ENCODE peak calls at places on chromosomes 11 and 22, in six cellular contexts. F, G, D, T, K and J are unnamed samples.

GRCh38 chr11:11400635-11401232 is 47.7 kb upstream of the CSNK2A3 start:
- DNase-seq in T (no peak), K (no peak), D (peak; percentile 72), G (no peak), F (no peak), J (no peak)

GRCh38 chr11:43542734-43543133 is 137.8 kb upstream of the HSD17B12 start:
- DNase-seq in D (no peak), G (no peak), K (no peak), F (no peak), T (no peak), J (no peak)

GRCh38 chr11:100994966-100995365 is 134.6 kb downstream of the PGR start:
- DNase-seq in T (no peak), F (no peak), K (no peak), D (no peak), G (peak; percentile 23), J (no peak)

GRCh38 chr11:120272303-120272702 is 32.4 kb downstream of the POU2F3 start:
- DNase-seq in D (no peak), K (no peak), T (no peak), G (peak; percentile 49), F (no peak), J (no peak)

GRCh38 chr22:46581580-46582244 is 38.5 kb upstream of the GRAMD4 start:
- DNase-seq in D (no peak), G (no peak), K (no peak), T (no peak), F (peak; percentile 71), J (no peak)

GRCh38 chr11:10651579-10652361 is 41.8 kb downstream of the IRAG1 start:
- DNase-seq in F (peak; percentile 80), D (no peak), T (no peak), G (peak; percentile 41), K (no peak), J (no peak)

GRCh38 chr11:75241906-75242644 is 1.5 kb downstream of the TPBGL start:
- DNase-seq in D (no peak), K (no peak), G (no peak), T (no peak), F (no peak), J (no peak)

GRCh38 chr11:69708731-69709401 is 5.0 kb upstream of the FGF19 start:
- DNase-seq in D (peak; percentile 67), F (no peak), T (no peak), K (no peak), G (no peak), J (no peak)

GRCh38 chr11:3163241-3163981 is 1.7 kb downstream of the OSBPL5 start:
- DNase-seq in G (no peak), D (peak; percentile 58), F (peak; percentile 65), T (no peak), K (no peak), J (no peak)

GRCh38 chr11:72014761-72015320 is 16.1 kb downstream of the IL18BP start:
- DNase-seq in K (no peak), G (no peak), F (no peak), T (no peak), D (no peak), J (no peak)

GRCh38 chr11:10693509-10694071 is at the start of gene IRAG1:
- DNase-seq in D (peak; percentile 15), F (peak; percentile 93), K (no peak), G (peak; percentile 72), T (no peak), J (no peak)

GRCh38 chr22:32940736-32941135 is 117.4 kb downstream of the SYN3 start:
- DNase-seq in F (no peak), T (no peak), K (no peak), D (no peak), G (no peak), J (no peak)

GRCh38 chr11:72684236-72684912 is 10.2 kb upstream of the PDE2A start:
- DNase-seq in K (no peak), D (peak; percentile 88), G (peak; percentile 58), F (peak; percentile 84), T (no peak), J (no peak)

GRCh38 chr11:1519028-1519736 is 32.6 kb upstream of the MOB2 start:
- DNase-seq in G (no peak), D (no peak), K (no peak), T (no peak), F (peak; percentile 41), J (no peak)

GRCh38 chr11:8732276-8732675 is 49.7 kb downstream of the RPL27A start:
- DNase-seq in G (no peak), T (peak; percentile 48), K (no peak), F (no peak), D (no peak), J (no peak)

GRCh38 chr11:72609451-72609850 is 64.8 kb downstream of the PDE2A start:
- DNase-seq in F (no peak), G (no peak), D (no peak), T (no peak), K (no peak), J (no peak)

GRCh38 chr22:25546751-25547150 is 17.7 kb upstream of the GRK3 start:
- DNase-seq in F (no peak), D (peak; percentile 46), T (no peak), G (peak; percentile 35), K (no peak), J (no peak)

GRCh38 chr11:118912742-118913410 is 12.8 kb downstream of the BCL9L start:
- DNase-seq in D (peak; percentile 73), G (peak; percentile 31), T (peak; percentile 43), K (no peak), F (peak; percentile 75), J (no peak)

GRCh38 chr11:79314906-79315689 is 125.7 kb downstream of the TENM4 start:
- DNase-seq in T (no peak), F (no peak), G (peak; percentile 27), D (peak; percentile 70), K (peak; percentile 37), J (no peak)

GRCh38 chr11:69370984-69371709 is 77.2 kb downstream of the MYEOV start:
- DNase-seq in D (no peak), G (no peak), K (no peak), T (no peak), F (no peak), J (no peak)

GRCh38 chr11:112215621-112216020 is 10.6 kb upstream of the PTS start:
- DNase-seq in G (no peak), F (no peak), D (no peak), T (no peak), K (no peak), J (no peak)

GRCh38 chr11:75276696-75277095 is 36.1 kb downstream of the TPBGL start:
- DNase-seq in K (no peak), F (peak; percentile 48), D (no peak), T (no peak), G (no peak), J (no peak)

GRCh38 chr11:77308838-77309237 is 7.4 kb upstream of the GDPD4 start:
- DNase-seq in G (no peak), D (no peak), T (no peak), K (no peak), F (no peak), J (no peak)

GRCh38 chr11:3605721-3606324 is 36.0 kb downstream of the ART5 start:
- DNase-seq in D (no peak), K (no peak), T (no peak), G (no peak), F (no peak), J (no peak)

GRCh38 chr11:34644669-34645406 is 23.9 kb downstream of the EHF start:
- DNase-seq in G (peak; percentile 90), K (no peak), T (no peak), D (peak; percentile 18), F (no peak), J (no peak)

GRCh38 chr22:50247748-50248147 is 2.9 kb upstream of the TUBGCP6 start:
- DNase-seq in F (peak; percentile 84), K (no peak), T (no peak), D (peak; percentile 96), G (peak; percentile 67), J (no peak)

GRCh38 chr11:11263238-11264030 is 89.6 kb downstream of the CSNK2A3 start:
- DNase-seq in T (no peak), K (no peak), F (no peak), G (peak; percentile 11), D (peak; percentile 56), J (peak; percentile 26)

GRCh38 chr11:99098751-99099150 is 78.0 kb downstream of the CNTN5 start:
- DNase-seq in G (no peak), T (peak; percentile 20), F (no peak), K (no peak), D (no peak), J (no peak)

GRCh38 chr11:67420646-67421420 is 5.4 kb downstream of the CARNS1 start:
- DNase-seq in F (peak; percentile 99), G (peak; percentile 84), K (peak; percentile 93), T (no peak), D (peak; percentile 97), J (peak; percentile 37)
- H3K27ac ChIP-seq in F (peak overlapping the region; percentile 95), G (peak overlapping the region; percentile 27), K (no peak overlapping the region), T (no peak overlapping the region), D (peak overlapping the region; percentile 51), J (peak overlapping the region; percentile 71)

GRCh38 chr11:33248416-33248957 is 8.7 kb upstream of the HIPK3 start:
- DNase-seq in F (no peak), D (no peak), K (no peak), T (no peak), G (peak; percentile 89), J (no peak)
- H3K9ac ChIP-seq in F (no peak overlapping the region), D (no peak overlapping the region), K (no peak overlapping the region), T (no peak overlapping the region), G (no peak overlapping the region), J (no peak overlapping the region)

DNA sequence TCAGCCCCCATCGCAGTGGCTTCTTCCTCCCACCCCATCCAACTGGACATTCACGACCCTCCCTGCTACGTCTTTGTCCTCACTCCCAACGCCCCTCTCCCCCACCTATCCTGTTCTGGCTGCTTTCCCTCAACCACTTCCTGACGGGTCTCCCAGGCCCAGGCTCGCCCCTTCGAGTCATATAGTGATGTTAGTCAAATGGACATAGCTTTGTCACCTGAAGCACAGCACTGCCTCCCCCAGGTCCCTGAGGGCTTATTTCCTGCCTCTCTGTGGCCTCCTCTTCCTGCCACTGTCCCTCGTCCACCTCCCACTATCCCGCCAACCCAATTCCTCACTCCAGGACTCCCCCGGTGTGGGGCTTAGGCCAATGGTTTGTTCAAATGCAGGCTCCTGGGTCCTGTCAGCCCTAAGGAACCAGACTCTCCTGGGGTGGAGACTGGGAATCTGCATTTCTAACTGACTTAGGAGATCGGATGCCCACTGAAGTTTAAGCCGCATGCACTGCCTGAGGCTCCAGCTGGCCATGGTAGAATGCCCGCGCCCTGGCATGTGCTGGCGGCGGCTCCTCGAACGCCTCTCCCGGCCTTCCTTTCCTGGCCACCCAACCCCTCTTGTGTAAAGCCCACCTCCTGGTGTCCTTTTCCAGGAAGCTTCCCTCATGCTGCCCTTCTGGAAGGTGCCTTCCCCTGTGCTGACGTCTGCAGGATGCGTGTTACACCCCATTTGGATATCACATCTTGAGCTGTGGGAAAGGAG is 18.3 kb downstream of the SUN2 start:
- DNase-seq in G (no peak), F (peak; percentile 46), K (no peak), T (no peak), D (no peak), J (no peak)
- H3K27ac ChIP-seq in G (no peak overlapping the region), F (no peak overlapping the region), K (no peak overlapping the region), T (no peak overlapping the region), D (no peak overlapping the region), J (no peak overlapping the region)

GRCh38 chr11:47950396-47950795 is 30.0 kb upstream of the PTPRJ start:
- DNase-seq in G (peak; percentile 38), F (no peak), T (peak; percentile 11), K (no peak), D (no peak), J (peak; percentile 28)
- H3K9ac ChIP-seq in G (no peak overlapping the region), F (no peak overlapping the region), T (no peak overlapping the region), K (no peak overlapping the region), D (no peak overlapping the region), J (no peak overlapping the region)

GRCh38 chr11:110890995-110891394 is 178.8 kb upstream of the ARHGAP20 start:
- DNase-seq in D (no peak), F (no peak), T (no peak), K (no peak), G (no peak), J (no peak)
- H3K27ac ChIP-seq in D (no peak overlapping the region), F (no peak overlapping the region), T (no peak overlapping the region), K (no peak overlapping the region), G (no peak overlapping the region), J (no peak overlapping the region)